ENCODE peak calls at places on chromosomes 11 and 22, in seven cellular contexts. B is cardiac muscle cell, K is fibroblast of mammary gland, D is fibroblast of the aortic adventitia, J is brain microvascular endothelial cell, S is ovary, P is AG09309. N is an unnamed sample.

GRCh38 chr11:1310772-1311468 is 1.5 kb upstream of the TOLLIP start:
- DNase-seq in B (no peak), P (no peak), D (no peak), J (no peak), K (no peak), S (no peak), N (no peak)

GRCh38 chr11:111922803-111923202 is 4.1 kb downstream of the C11orf52 start:
- DNase-seq in K (peak), P (no peak), S (no peak), J (peak), D (peak), B (no peak), N (peak)

GRCh38 chr11:100800202-100800601 is 113.1 kb downstream of the ARHGAP42 start:
- DNase-seq in P (no peak), K (no peak), S (no peak), J (no peak), D (no peak), B (no peak), N (no peak)

GRCh38 chr11:64776425-64776824 is 1.9 kb downstream of the SF1 start:
- DNase-seq in J (no peak), D (no peak), S (no peak), B (no peak), P (no peak), K (no peak), N (no peak)

GRCh38 chr11:96741068-96741467 is 351.3 kb downstream of the JRKL start:
- DNase-seq in P (peak), D (peak), B (no peak), K (peak), J (no peak), S (no peak), N (peak)

GRCh38 chr22:47333625-47334024 is 571.2 kb downstream of the TBC1D22A start:
- DNase-seq in K (peak), J (peak), P (no peak), S (no peak), B (no peak), D (peak), N (peak)

GRCh38 chr11:120666121-120666639 is 154.6 kb downstream of the GRIK4 start:
- DNase-seq in K (no peak), B (no peak), S (no peak), P (no peak), J (no peak), D (no peak), N (no peak)

GRCh38 chr11:2533642-2534115 is 88.9 kb downstream of the KCNQ1 start:
- DNase-seq in K (peak), P (peak), J (peak), S (peak), D (peak), B (peak), N (peak)

GRCh38 chr11:119405986-119406385 is 17.0 kb downstream of the THY1 start:
- DNase-seq in K (peak), P (no peak), D (no peak), S (no peak), J (no peak), B (no peak), N (no peak)

GRCh38 chr11:3609416-3610265 is 32.2 kb downstream of the ART5 start:
- DNase-seq in B (peak), S (no peak), K (peak), P (no peak), J (peak), D (peak), N (no peak)

GRCh38 chr11:114257621-114258558 is 38.3 kb upstream of the NNMT start:
- DNase-seq in B (peak), J (no peak), D (no peak), P (no peak), K (peak), S (peak), N (no peak)

GRCh38 chr11:65591939-65592814 is 3.4 kb downstream of the KCNK7 start:
- DNase-seq in B (peak), D (no peak), P (no peak), J (no peak), K (peak), S (no peak), N (no peak)

GRCh38 chr22:38038426-38038825 is 18.8 kb upstream of the PICK1 start:
- DNase-seq in J (no peak), P (no peak), K (no peak), S (no peak), B (no peak), D (no peak), N (no peak)

GRCh38 chr11:71247551-71248250 is 4.7 kb downstream of the SHANK2 start:
- DNase-seq in J (no peak), K (no peak), S (no peak), P (no peak), B (no peak), D (no peak), N (no peak)

GRCh38 chr11:353315-353857 is 15.9 kb upstream of the B4GALNT4 start:
- DNase-seq in P (peak), D (peak), B (no peak), K (peak), S (peak), J (peak), N (peak)

GRCh38 chr22:23786752-23787599 is at the start of gene SMARCB1:
- DNase-seq in B (peak), J (peak), P (peak), K (peak), D (peak), S (peak), N (peak)

GRCh38 chr11:3095712-3096361 is 38.6 kb upstream of the CARS1 start:
- DNase-seq in S (no peak), B (no peak), J (peak), D (peak), K (peak), P (peak), N (peak)

GRCh38 chr11:133787379-133788103 is 57.8 kb downstream of the SPATA19 start:
- DNase-seq in D (no peak), B (peak), P (no peak), J (no peak), K (no peak), S (no peak), N (no peak)

GRCh38 chr11:78192223-78192719 is 3.6 kb downstream of the USP35 start:
- DNase-seq in B (no peak), S (no peak), P (no peak), D (no peak), J (no peak), K (no peak), N (no peak)

GRCh38 chr11:93054881-93055280 is 85.4 kb downstream of the MTNR1B start:
- DNase-seq in K (peak), J (peak), P (peak), S (no peak), B (no peak), D (peak), N (peak)

GRCh38 chr11:2740275-2740940 is 40.6 kb upstream of the KCNQ1OT1 start:
- DNase-seq in P (no peak), K (no peak), B (no peak), J (no peak), S (no peak), D (no peak), N (no peak)

GRCh38 chr11:70751142-70751734 is 352.9 kb downstream of the CTTN start:
- DNase-seq in S (no peak), K (no peak), P (no peak), J (no peak), D (no peak), B (no peak), N (no peak)

GRCh38 chr11:73468590-73469161 is 92.5 kb downstream of the RELT start:
- DNase-seq in P (no peak), D (no peak), J (no peak), S (no peak), B (no peak), K (no peak), N (no peak)

GRCh38 chr11:27214713-27215112 is 148.3 kb downstream of the CCDC34 start:
- DNase-seq in J (no peak), S (no peak), K (no peak), D (no peak), B (no peak), P (no peak), N (no peak)

GRCh38 chr11:122681731-122682130 is 26.2 kb downstream of the UBASH3B start:
- DNase-seq in P (no peak), D (no peak), S (no peak), K (no peak), B (no peak), J (no peak), N (no peak)

GRCh38 chr22:50285568-50286229 is 15.5 kb upstream of the MAPK11 start:
- DNase-seq in D (no peak), J (no peak), S (no peak), P (no peak), B (no peak), K (no peak), N (no peak)

GRCh38 chr11:70372076-70372475 is 26.3 kb upstream of the CTTN start:
- DNase-seq in B (no peak), K (no peak), S (no peak), P (no peak), D (no peak), J (no peak), N (no peak)

GRCh38 chr11:111574373-111575230 is 27.6 kb upstream of the SIK2 start:
- DNase-seq in S (no peak), D (no peak), B (no peak), J (no peak), K (no peak), P (no peak), N (no peak)

GRCh38 chr11:83191491-83191890 is 2.0 kb upstream of the ANKRD42 start:
- DNase-seq in K (no peak), S (no peak), P (no peak), B (no peak), J (no peak), D (no peak), N (no peak)

GRCh38 chr11:62547691-62548281 is 1.2 kb upstream of the AHNAK start:
- DNase-seq in P (no peak), K (no peak), D (no peak), J (no peak), S (no peak), B (peak), N (no peak)
- H3K4me3 ChIP-seq in P (peak), K (peak), D (peak), J (peak), S (peak), B (peak), N (peak)

GRCh38 chr11:56950510-56950909 is 38.2 kb upstream of the OR5AK2 start:
- DNase-seq in P (no peak), J (no peak), S (no peak), D (no peak), B (no peak), K (no peak), N (no peak)
- TF ChIP-seq CTCF in P (no peak), J (no peak), S (no peak), D (no peak), B (no peak), K (no peak), N (no peak)

GRCh38 chr11:110096369-110096976 is 3.3 kb downstream of the ZC3H12C start:
- DNase-seq in P (no peak), B (no peak), K (no peak), D (no peak), S (no peak), J (no peak), N (no peak)
- H3K4me3 ChIP-seq in P (no peak), B (no peak), K (no peak), D (no peak), S (no peak), J (no peak), N (no peak)

GRCh38 chr22:45552580-45553332 is 50.1 kb downstream of the FBLN1 start:
- DNase-seq in K (peak), S (peak), J (peak), B (no peak), D (peak), P (peak), N (no peak)
- TF ChIP-seq CTCF in K (peak), S (no peak), J (peak), B (peak), D (peak), P (peak), N (peak)

DNA sequence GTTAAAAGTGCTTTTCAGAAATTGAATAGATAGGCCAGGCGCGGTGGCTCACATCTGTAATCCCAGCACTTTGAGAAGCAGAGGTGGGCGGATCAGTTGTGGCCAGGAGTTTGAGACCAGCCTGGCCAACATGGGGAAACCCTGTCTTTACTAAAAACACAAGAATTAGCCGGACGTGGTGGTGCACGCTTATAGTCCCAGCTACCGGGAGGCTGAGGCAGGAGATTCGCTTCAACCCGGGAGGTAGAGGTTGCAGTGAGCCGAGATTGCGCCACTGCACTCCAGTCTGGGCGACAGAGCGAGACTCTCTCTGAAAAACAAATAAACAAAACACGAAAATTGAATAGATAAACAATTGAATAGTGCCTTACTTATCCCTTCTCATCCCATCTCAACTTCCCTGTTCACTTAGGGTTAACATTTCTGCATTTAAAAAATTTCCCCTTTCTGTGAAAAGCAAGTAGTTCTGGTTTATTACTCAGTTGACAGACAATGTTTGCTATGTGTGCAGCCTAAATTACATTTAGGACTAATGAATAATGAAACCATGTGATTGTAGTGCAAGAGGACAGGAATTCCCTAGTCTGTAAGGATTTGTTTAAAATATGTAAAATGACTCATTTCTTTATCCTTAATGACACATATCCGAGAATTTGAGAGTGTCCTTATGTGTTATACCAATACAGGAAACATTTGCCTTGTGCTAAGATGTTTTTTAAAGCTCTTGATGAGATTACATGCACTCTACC is 6.0 kb downstream of the RNF169 start:
- DNase-seq in B (no peak), D (peak), S (no peak), P (peak), J (peak), K (peak), N (peak)
- H3K4me3 ChIP-seq in B (no peak), D (peak), S (no peak), P (peak), J (peak), K (peak), N (peak)